ENCODE peak calls at places on chromosome 9, in nine cellular contexts. E is H9, B is neural progenitor cell, N is astrocyte, Z is HCT116, M is IMR-90, U is GM23248, P is DND-41, X is SK-N-SH. J is an unnamed sample. For H4K20me1, the result is how much of the 10 kb centered on the place peaks cover.

GRCh38 chr9:110179734-110180133 is 28.2 kb downstream of the C9orf152 start:
- DNase-seq in Z (no peak), P (no peak), B (no peak), M (peak), X (no peak), N (peak), E (no peak), U (peak), J (peak)

GRCh38 chr9:120257483-120257882 is 322.5 kb downstream of the CDK5RAP2 start:
- DNase-seq in M (no peak), E (no peak), X (no peak), U (peak), Z (no peak), P (no peak), B (no peak), N (peak), J (no peak)

GRCh38 chr9:128818839-128819715 is 777 bp downstream of the ENDOG start:
- DNase-seq in Z (no peak), N (no peak), E (peak), P (peak), U (peak), B (peak), X (peak), M (no peak), J (no peak)

GRCh38 chr9:6467006-6467625 is 54.1 kb downstream of the UHRF2 start:
- DNase-seq in X (no peak), U (no peak), N (no peak), Z (no peak), P (no peak), E (no peak), B (no peak), M (no peak), J (no peak)

GRCh38 chr9:73118898-73119554 is 32.6 kb upstream of the ANXA1 start:
- DNase-seq in X (no peak), M (peak), Z (peak), E (no peak), U (peak), B (no peak), N (peak), P (no peak), J (peak)

GRCh38 chr9:107093365-107094060 is 189.6 kb upstream of the RAD23B start:
- DNase-seq in Z (no peak), B (no peak), N (no peak), M (no peak), X (no peak), U (no peak), P (no peak), E (no peak), J (no peak)

GRCh38 chr9:880725-881124 is 39.2 kb downstream of the DMRT1 start:
- DNase-seq in U (no peak), B (no peak), E (no peak), P (no peak), Z (no peak), M (no peak), N (no peak), X (no peak), J (no peak)

GRCh38 chr9:108162664-108163063 is 673.1 kb upstream of the KLF4 start:
- DNase-seq in N (peak), B (no peak), E (no peak), P (no peak), M (peak), U (peak), Z (no peak), X (no peak), J (peak)

DNA sequence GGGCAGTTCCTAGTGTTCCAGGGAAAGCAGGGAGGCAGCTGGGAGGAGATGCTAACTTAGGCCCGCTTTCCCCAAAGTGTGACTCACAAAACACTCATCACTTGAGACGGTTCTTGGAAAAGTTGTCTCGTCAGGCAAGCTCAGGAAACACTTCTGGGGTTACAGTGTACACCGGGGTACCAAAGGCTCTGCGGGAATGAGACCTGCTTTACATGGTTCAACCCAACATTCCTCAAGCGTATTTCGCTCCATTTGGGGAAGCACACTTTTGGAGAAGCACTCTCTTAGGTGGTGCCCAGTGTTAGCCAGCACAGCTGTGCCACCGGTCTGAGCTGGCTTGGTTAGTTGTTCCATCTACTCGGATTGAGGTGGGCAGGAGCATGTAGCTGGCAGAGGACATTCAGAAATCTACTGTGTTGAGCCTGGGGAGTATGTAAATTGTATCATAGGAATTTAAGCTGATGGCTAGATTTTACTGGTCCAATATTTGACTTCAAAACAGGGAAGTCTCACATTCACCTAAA is 34.8 kb downstream of the B4GALT1 start:
- DNase-seq in U (peak), Z (no peak), B (no peak), X (no peak), N (peak), E (no peak), M (peak), P (no peak), J (peak)
- H3K9ac ChIP-seq in U (peak), Z (no peak), B (no peak), X (no peak), N (peak), E (no peak), M (no peak), P (no peak), J (no peak)

DNA sequence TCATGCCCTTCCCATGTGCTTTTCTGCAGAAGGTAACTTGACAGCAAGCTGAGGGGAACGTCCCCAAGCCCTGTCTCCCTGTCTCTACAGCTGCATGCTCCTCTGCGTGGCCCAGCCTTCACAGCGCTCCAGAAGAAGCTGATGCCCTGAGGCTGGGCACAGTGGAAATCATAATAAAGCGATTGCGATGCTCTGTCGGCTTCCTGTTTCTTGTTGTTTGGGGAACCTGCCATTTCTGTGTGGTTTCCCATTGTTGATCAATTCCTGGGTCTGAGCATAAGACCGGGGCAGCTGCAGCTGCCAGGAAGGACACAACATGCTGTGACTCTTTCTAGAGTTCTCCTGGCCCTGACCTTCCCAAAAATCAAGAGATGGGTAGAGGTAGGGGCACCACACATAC is 7.2 kb upstream of the DNAJB5 start:
- DNase-seq in E (no peak), N (no peak), B (no peak), P (no peak), Z (no peak), M (no peak), X (no peak), U (no peak), J (no peak)
- H4K20me1 ChIP-seq in E (under half), N (under half), B (under half), P (under half), Z (under half), M (under half), X (under half), U (under half), J (under half)

DNA sequence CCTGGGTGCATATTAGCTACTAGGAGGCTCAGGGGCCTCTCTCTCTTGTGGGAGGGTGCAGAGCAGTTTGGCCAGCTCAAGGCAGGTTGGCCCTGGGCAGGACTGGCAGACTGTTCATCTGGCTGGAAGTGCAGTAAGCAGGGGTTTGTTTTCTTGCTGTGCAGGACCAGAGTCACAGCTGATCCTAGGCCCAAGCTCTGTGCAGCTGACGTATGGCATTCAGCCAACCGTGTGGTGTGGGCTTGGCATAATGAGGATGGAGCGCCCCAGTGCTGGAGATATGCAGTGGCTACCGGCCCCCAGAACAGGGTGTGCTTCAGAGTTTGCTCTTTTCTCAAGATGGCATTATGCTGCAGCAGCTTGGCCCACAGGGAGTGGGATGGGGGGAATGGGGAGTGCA is 31.0 kb upstream of the PHF24 start:
- DNase-seq in Z (no peak), M (no peak), E (no peak), B (no peak), P (no peak), X (no peak), N (no peak), U (no peak), J (no peak)
- H3K27ac ChIP-seq in Z (no peak), M (no peak), E (no peak), B (no peak), P (no peak), X (no peak), N (no peak), U (no peak), J (no peak)

GRCh38 chr9:26656003-26656940 is 236.3 kb downstream of the CAAP1 start:
- DNase-seq in B (peak), U (peak), P (no peak), X (peak), Z (peak), E (peak), M (peak), N (no peak), J (peak)
- H3K9ac ChIP-seq in B (no peak), U (peak), P (no peak), X (no peak), Z (no peak), E (no peak), M (no peak), N (no peak), J (no peak)

GRCh38 chr9:133389562-133389961 is 13.4 kb downstream of the STKLD1 start:
- DNase-seq in P (no peak), N (no peak), M (no peak), B (no peak), U (no peak), Z (no peak), E (no peak), X (no peak), J (no peak)
- H4K20me1 ChIP-seq in P (under half), N (under half), M (under half), B (under half), U (under half), Z (under half), E (under half), X (under half), J (under half)

J was measured in fibroblast of lung.